ENCODE peak calls at places on chromosome 13, in seven cellular contexts. W is IMR-90, P is neuronal stem cell, C is H1, J is mesenchymal stem cell, K is H9, Q is trophoblast cell. Z is an unnamed sample.

GRCh38 chr13:104571161-104571889 is 1505.1 kb upstream of the SLC10A2 start:
- DNase-seq in C (peak), W (peak), P (peak), K (peak), J (peak), Q (peak), Z (peak)

GRCh38 chr13:30431269-30431950 is 9.1 kb downstream of the UBE2L5 start:
- DNase-seq in Q (peak), J (no peak), W (peak), K (no peak), P (no peak), C (no peak), Z (no peak)

GRCh38 chr13:98214707-98215106 is 37.6 kb upstream of the RNF113B start:
- DNase-seq in Q (peak), K (no peak), P (no peak), C (no peak), J (no peak), W (no peak), Z (no peak)

GRCh38 chr13:48775804-48776203 is 122.1 kb downstream of the CYSLTR2 start:
- DNase-seq in P (no peak), K (no peak), Q (peak), W (peak), J (peak), C (no peak), Z (peak)

GRCh38 chr13:35225159-35225558 is 251.3 kb downstream of the MAB21L1 start:
- DNase-seq in K (no peak), P (peak), C (no peak), Q (no peak), W (no peak), J (no peak), Z (no peak)

GRCh38 chr13:73656863-73657262 is 477.3 kb downstream of the KLF12 start:
- DNase-seq in K (no peak), Q (no peak), J (no peak), P (no peak), C (no peak), W (peak), Z (no peak)

GRCh38 chr13:41458939-41459753 is 1.8 kb downstream of the RGCC start:
- DNase-seq in W (peak), Q (peak), C (peak), K (no peak), J (peak), P (no peak), Z (peak)

GRCh38 chr13:21852043-21852442 is 181.2 kb downstream of the FGF9 start:
- DNase-seq in P (no peak), C (no peak), K (no peak), W (peak), Q (no peak), J (no peak), Z (no peak)

GRCh38 chr13:34561033-34561432 is 381.0 kb upstream of the NBEA start:
- DNase-seq in K (no peak), J (no peak), C (no peak), Q (no peak), W (no peak), P (no peak), Z (no peak)

GRCh38 chr13:112526146-112526853 is 61.7 kb downstream of the TUBGCP3 start:
- DNase-seq in K (no peak), P (no peak), J (no peak), C (no peak), Q (no peak), W (no peak), Z (no peak)

GRCh38 chr13:19860884-19861655 is 2.4 kb downstream of the ZMYM5 start:
- DNase-seq in K (no peak), P (peak), C (no peak), Q (peak), J (peak), W (peak), Z (peak)

GRCh38 chr13:94335786-94336357 is 143.6 kb downstream of the DCT start:
- DNase-seq in K (no peak), W (peak), C (no peak), Q (no peak), J (no peak), P (no peak), Z (no peak)

GRCh38 chr13:94959616-94960015 is 247.3 kb upstream of the SOX21 start:
- DNase-seq in C (no peak), K (no peak), P (no peak), W (no peak), Q (no peak), J (no peak), Z (no peak)

GRCh38 chr13:31749929-31750328 is 10.6 kb downstream of the RXFP2 start:
- DNase-seq in J (peak), P (no peak), Q (no peak), C (no peak), K (no peak), W (peak), Z (no peak)

DNA sequence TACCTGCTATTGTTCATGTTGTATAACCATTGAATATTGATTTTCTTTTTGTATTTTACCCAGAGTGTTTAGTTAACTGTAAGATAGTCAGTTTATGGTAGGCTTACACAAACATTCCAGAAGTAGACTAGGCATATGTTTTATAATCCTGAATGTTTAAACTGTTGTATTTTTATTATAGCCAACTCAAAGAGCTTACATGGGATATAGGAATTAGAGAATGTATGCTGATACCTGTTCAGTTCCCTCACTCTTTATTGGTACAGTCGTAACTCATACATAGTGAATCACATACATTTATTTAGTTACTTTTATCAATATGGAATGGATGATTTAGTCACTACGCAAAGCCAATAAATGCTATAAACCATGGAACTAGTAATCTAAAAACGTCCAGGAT is 657.9 kb downstream of the SLITRK5 start:
- DNase-seq in C (no peak), Q (no peak), W (no peak), K (no peak), P (no peak), J (no peak), Z (no peak)
- H3K18ac ChIP-seq in C (no peak), Q (no peak), W (no peak), K (no peak), P (no peak), J (no peak), Z (no peak)

DNA sequence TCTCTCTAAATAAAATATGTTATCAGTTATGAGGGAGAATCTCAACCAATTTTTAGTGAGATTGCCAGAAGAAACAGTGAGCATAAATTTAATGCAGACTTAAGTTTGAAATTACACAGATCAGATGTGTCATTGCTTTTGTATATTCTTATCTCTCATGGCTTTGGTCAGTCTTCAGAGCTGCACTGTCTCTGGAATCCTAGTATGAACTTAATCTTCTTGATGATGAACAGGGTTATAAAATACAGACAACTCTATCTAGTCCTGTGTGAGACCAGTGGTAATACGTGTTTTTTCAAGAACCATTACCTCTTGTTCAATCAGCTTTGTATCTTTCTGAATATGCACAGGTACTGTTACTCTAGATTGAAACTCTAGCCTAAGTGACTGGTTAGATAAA is 528.0 kb downstream of the DACH1 start:
- DNase-seq in P (no peak), Q (no peak), C (no peak), K (no peak), W (no peak), J (peak), Z (no peak)
- H3K18ac ChIP-seq in P (no peak), Q (no peak), C (no peak), K (no peak), W (no peak), J (no peak), Z (no peak)

GRCh38 chr13:101150998-101151397 is 265.3 kb downstream of the NALCN start:
- DNase-seq in C (no peak), K (no peak), W (peak), Q (no peak), P (no peak), J (peak), Z (peak)

GRCh38 chr13:101152184-101152583 is 264.1 kb downstream of the NALCN start:
- DNase-seq in C (no peak), K (no peak), W (no peak), J (peak), Q (no peak), P (no peak), Z (no peak)

GRCh38 chr13:101146101-101146898 is 270.0 kb downstream of the NALCN start:
- DNase-seq in J (no peak), Q (no peak), C (no peak), P (no peak), W (peak), K (no peak), Z (no peak)

GRCh38 chr13:101144808-101145419 is 271.4 kb downstream of the NALCN start:
- DNase-seq in K (no peak), Q (peak), J (peak), P (peak), C (no peak), W (peak), Z (peak)

GRCh38 chr13:101149735-101150380 is 266.4 kb downstream of the NALCN start:
- DNase-seq in Q (no peak), P (peak), C (no peak), K (peak), W (peak), J (peak), Z (peak)
- H3K18ac ChIP-seq in Q (no peak), P (no peak), C (no peak), K (no peak), W (no peak), J (no peak), Z (no peak)

DNA sequence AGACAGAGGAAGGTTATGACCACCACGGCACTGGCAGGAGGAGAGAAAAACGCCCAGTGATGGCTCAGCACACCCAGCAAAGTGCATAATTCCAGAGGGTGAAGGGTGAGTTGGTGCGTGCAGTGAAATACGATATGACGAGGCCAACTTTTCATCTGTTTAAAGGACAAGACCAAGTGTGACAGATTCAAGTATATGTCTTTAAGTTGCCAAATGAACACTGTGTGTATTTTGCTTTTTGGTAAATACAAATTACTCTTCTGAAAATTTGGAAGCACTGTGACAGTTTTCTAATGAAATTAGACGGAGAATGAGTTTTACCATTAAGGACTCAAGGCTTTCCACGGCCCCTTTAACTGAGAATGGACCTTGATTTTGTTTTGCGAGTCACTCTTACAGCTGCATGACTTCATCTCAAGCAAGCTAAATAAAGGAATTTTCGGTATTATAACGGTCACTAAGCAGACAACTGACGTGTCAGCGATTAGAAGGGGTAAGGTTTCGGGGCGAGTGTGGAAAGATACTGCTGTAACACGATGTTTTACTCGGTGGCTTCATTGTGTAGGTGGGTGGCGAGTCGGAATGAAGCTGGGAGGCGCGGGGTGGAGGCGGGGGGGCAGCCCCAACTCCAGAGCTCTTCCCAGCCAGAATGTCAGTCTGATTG is 22.8 kb downstream of the COL4A2 start:
- DNase-seq in K (no peak), J (no peak), C (no peak), P (no peak), W (peak), Q (no peak), Z (no peak)
- H3K18ac ChIP-seq in K (no peak), J (peak), C (no peak), P (no peak), W (peak), Q (no peak), Z (no peak)

GRCh38 chr13:76854209-76854608 is 32.0 kb downstream of the KCTD12 start:
- DNase-seq in P (no peak), K (no peak), C (no peak), W (no peak), Q (no peak), J (no peak), Z (no peak)

GRCh38 chr13:76856141-76856571 is 30.0 kb downstream of the KCTD12 start:
- DNase-seq in J (peak), Q (peak), P (no peak), C (no peak), K (no peak), W (peak), Z (no peak)

GRCh38 chr13:76853481-76853880 is 32.7 kb downstream of the KCTD12 start:
- DNase-seq in Q (no peak), C (no peak), P (no peak), W (no peak), J (no peak), K (no peak), Z (no peak)

GRCh38 chr13:76854894-76855293 is 31.3 kb downstream of the KCTD12 start:
- DNase-seq in Q (peak), P (no peak), C (no peak), K (no peak), W (peak), J (peak), Z (no peak)

DNA sequence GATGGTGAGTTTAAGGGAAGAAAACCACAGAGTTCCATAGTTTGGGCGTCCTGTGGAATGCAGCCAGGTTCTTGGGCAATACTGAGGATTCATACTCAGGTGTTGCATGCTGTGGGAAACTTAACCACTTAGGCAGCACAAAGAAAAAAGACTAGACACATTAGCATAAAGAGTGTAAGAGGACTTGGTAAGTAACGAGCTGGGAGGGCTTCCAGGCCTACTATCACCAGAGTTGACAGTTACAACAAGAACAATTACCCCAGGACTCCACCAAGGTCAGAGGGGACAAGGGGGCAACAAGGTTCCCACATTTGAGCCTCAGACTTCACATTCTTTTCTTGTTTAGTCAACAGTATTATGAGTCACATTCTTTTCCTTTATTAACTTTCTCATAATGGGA is 33.2 kb downstream of the KCTD12 start:
- DNase-seq in Q (peak), C (no peak), W (peak), P (no peak), J (peak), K (no peak), Z (no peak)
- H3K18ac ChIP-seq in Q (no peak), C (no peak), W (no peak), P (no peak), J (no peak), K (no peak), Z (no peak)